ENCODE peak calls at places on chromosomes 11 and 22, in five cellular contexts. One of them, this sample, is unnamed.

GRCh38 chr11:120061036-120061760 is 76.7 kb downstream of the TRIM29 start:
- DNase-seq in HS-5: no peak
- DNase-seq in fibroblast of pulmonary artery: no peak
- DNase-seq in caudate nucleus: no peak
- DNase-seq in ACHN: no peak
- DNase-seq in this sample: no peak

GRCh38 chr11:70873736-70874412 is 378.5 kb downstream of the SHANK2 start:
- DNase-seq in fibroblast of pulmonary artery: no peak
- DNase-seq in HS-5: no peak
- DNase-seq in caudate nucleus: no peak
- DNase-seq in ACHN: no peak
- DNase-seq in this sample: no peak

GRCh38 chr11:66592457-66593302 is at the start of the genes CCDC87 and CCS:
- DNase-seq in fibroblast of pulmonary artery: peak; percentile 96
- DNase-seq in caudate nucleus: peak; percentile 97
- DNase-seq in HS-5: peak; percentile 67
- DNase-seq in ACHN: peak; percentile 91
- DNase-seq in this sample: peak; percentile 93

GRCh38 chr11:35247428-35247827 is 108.5 kb downstream of the CD44 start:
- DNase-seq in fibroblast of pulmonary artery: no peak
- DNase-seq in caudate nucleus: no peak
- DNase-seq in HS-5: no peak
- DNase-seq in ACHN: no peak
- DNase-seq in this sample: no peak

GRCh38 chr11:46380340-46381045 is 976 bp upstream of the MDK start:
- DNase-seq in caudate nucleus: no peak
- DNase-seq in HS-5: no peak
- DNase-seq in fibroblast of pulmonary artery: peak; percentile 49
- DNase-seq in ACHN: peak; percentile 51
- DNase-seq in this sample: no peak

GRCh38 chr22:33848251-33848650 is 72.0 kb downstream of the LARGE1 start:
- DNase-seq in caudate nucleus: no peak
- DNase-seq in fibroblast of pulmonary artery: no peak
- DNase-seq in HS-5: no peak
- DNase-seq in ACHN: no peak
- DNase-seq in this sample: no peak

GRCh38 chr11:117145393-117145761 is 1.3 kb downstream of the PAFAH1B2 start:
- DNase-seq in fibroblast of pulmonary artery: peak; percentile 56
- DNase-seq in HS-5: no peak
- DNase-seq in ACHN: peak; percentile 59
- DNase-seq in caudate nucleus: no peak
- DNase-seq in this sample: no peak

GRCh38 chr11:115872418-115872817 is 368.2 kb upstream of the CADM1 start:
- DNase-seq in HS-5: no peak
- DNase-seq in ACHN: no peak
- DNase-seq in caudate nucleus: no peak
- DNase-seq in fibroblast of pulmonary artery: no peak
- DNase-seq in this sample: no peak

GRCh38 chr11:13052130-13052541 is 43.0 kb downstream of the RASSF10 start:
- DNase-seq in HS-5: no peak
- DNase-seq in fibroblast of pulmonary artery: no peak
- DNase-seq in caudate nucleus: no peak
- DNase-seq in ACHN: no peak
- DNase-seq in this sample: no peak

GRCh38 chr22:32023251-32023827 is 19.7 kb upstream of the SLC5A1 start:
- DNase-seq in ACHN: no peak
- DNase-seq in HS-5: no peak
- DNase-seq in caudate nucleus: no peak
- DNase-seq in fibroblast of pulmonary artery: no peak
- DNase-seq in this sample: no peak

GRCh38 chr11:3155691-3156258 is 9.3 kb downstream of the OSBPL5 start:
- DNase-seq in ACHN: no peak
- DNase-seq in fibroblast of pulmonary artery: no peak
- DNase-seq in HS-5: no peak
- DNase-seq in caudate nucleus: no peak
- DNase-seq in this sample: no peak

GRCh38 chr11:108223449-108224149 is 732 bp downstream of the ATM start:
- DNase-seq in fibroblast of pulmonary artery: peak; percentile 38
- DNase-seq in ACHN: peak; percentile 2
- DNase-seq in HS-5: peak; percentile 9
- DNase-seq in caudate nucleus: no peak
- DNase-seq in this sample: no peak

GRCh38 chr11:7208391-7208790 is 43.3 kb upstream of the SYT9 start:
- DNase-seq in caudate nucleus: no peak
- DNase-seq in ACHN: no peak
- DNase-seq in fibroblast of pulmonary artery: no peak
- DNase-seq in HS-5: no peak
- DNase-seq in this sample: no peak

GRCh38 chr11:72239296-72239848 is 4.6 kb downstream of the PHOX2A start:
- DNase-seq in fibroblast of pulmonary artery: peak; percentile 43
- DNase-seq in ACHN: peak; percentile 33
- DNase-seq in HS-5: no peak
- DNase-seq in caudate nucleus: no peak
- DNase-seq in this sample: no peak

GRCh38 chr11:109371444-109372176 is 50.4 kb upstream of the C11orf87 start:
- DNase-seq in fibroblast of pulmonary artery: peak; percentile 60
- DNase-seq in HS-5: peak; percentile 24
- DNase-seq in ACHN: no peak
- DNase-seq in caudate nucleus: no peak
- DNase-seq in this sample: no peak

GRCh38 chr11:66857234-66857926 is 516 bp downstream of the LRFN4 start:
- DNase-seq in fibroblast of pulmonary artery: no peak
- DNase-seq in ACHN: no peak
- DNase-seq in HS-5: no peak
- DNase-seq in caudate nucleus: no peak
- DNase-seq in this sample: no peak

GRCh38 chr11:103601230-103601846 is 435.1 kb upstream of the DDI1 start:
- DNase-seq in ACHN: peak; percentile 52
- DNase-seq in fibroblast of pulmonary artery: peak; percentile 85
- DNase-seq in caudate nucleus: peak; percentile 30
- DNase-seq in HS-5: no peak
- DNase-seq in this sample: peak; percentile 30

GRCh38 chr11:103069367-103069766 is 22.6 kb downstream of the DCUN1D5 start:
- DNase-seq in fibroblast of pulmonary artery: no peak
- DNase-seq in caudate nucleus: no peak
- DNase-seq in HS-5: no peak
- DNase-seq in ACHN: no peak
- DNase-seq in this sample: no peak

This sample was measured in hippocampal formation.